ENCODE peak calls at places on chromosomes 6 and 20, in nine cellular contexts. L, O, B, T, M, K, Y, I and U are unnamed samples.

GRCh38 chr6:35635601-35636597 is 52.8 kb downstream of the FKBP5 start:
- DNase-seq in L (no peak), O (no peak), B (no peak), T (no peak), M (no peak), K (no peak), Y (no peak), I (no peak), U (no peak)

GRCh38 chr6:85864453-85865401 is 222.0 kb upstream of the SYNCRIP start:
- DNase-seq in L (no peak), O (peak; percentile 58), B (peak; percentile 34), T (no peak), M (no peak), K (no peak), Y (no peak), I (no peak), U (no peak)

GRCh38 chr6:75609639-75610590 is 8.2 kb downstream of the SENP6 start:
- DNase-seq in L (no peak), O (no peak), B (no peak), T (no peak), M (no peak), K (no peak), Y (peak; percentile 77), I (no peak), U (no peak)

GRCh38 chr20:24632581-24632980 is 163.2 kb downstream of the SYNDIG1 start:
- DNase-seq in L (no peak), O (no peak), B (no peak), T (no peak), M (no peak), K (no peak), Y (no peak), I (no peak), U (no peak)

GRCh38 chr20:50794846-50795634 is at the start of gene BCAS4:
- DNase-seq in L (peak; percentile 88), O (peak; percentile 84), B (peak; percentile 42), T (peak; percentile 95), M (peak; percentile 83), K (peak; percentile 64), Y (peak; percentile 45), I (peak; percentile 70), U (peak; percentile 77)

GRCh38 chr6:104527761-104528415 is 331.8 kb downstream of the HACE1 start:
- DNase-seq in L (no peak), O (no peak), B (no peak), T (no peak), M (peak; percentile 65), K (no peak), Y (peak; percentile 25), I (no peak), U (no peak)

GRCh38 chr6:16437095-16437494 is 198.7 kb downstream of the GMPR start:
- DNase-seq in L (no peak), O (no peak), B (no peak), T (no peak), M (no peak), K (no peak), Y (no peak), I (no peak), U (no peak)

GRCh38 chr6:139364302-139364981 is 10.0 kb downstream of the CITED2 start:
- DNase-seq in L (peak; percentile 23), O (no peak), B (no peak), T (no peak), M (no peak), K (no peak), Y (peak; percentile 20), I (no peak), U (no peak)

GRCh38 chr6:153090241-153090930 is 40.7 kb downstream of the RGS17 start:
- DNase-seq in L (no peak), O (no peak), B (no peak), T (no peak), M (no peak), K (no peak), Y (peak; percentile 86), I (no peak), U (no peak)

GRCh38 chr6:101747711-101748110 is 354.2 kb downstream of the GRIK2 start:
- DNase-seq in L (no peak), O (peak; percentile 27), B (peak; percentile 50), T (no peak), M (no peak), K (no peak), Y (no peak), I (no peak), U (no peak)

GRCh38 chr6:141153563-141153962 is 979.2 kb upstream of the GJE1 start:
- DNase-seq in L (no peak), O (no peak), B (no peak), T (no peak), M (no peak), K (peak; percentile 8), Y (no peak), I (no peak), U (no peak)

GRCh38 chr6:7143161-7143974 is 35.6 kb downstream of the RREB1 start:
- DNase-seq in L (no peak), O (no peak), B (no peak), T (no peak), M (no peak), K (no peak), Y (no peak), I (no peak), U (no peak)

GRCh38 chr6:157995458-157995857 is 13.8 kb downstream of the SYNJ2 start:
- DNase-seq in L (no peak), O (no peak), B (no peak), T (peak; percentile 42), M (no peak), K (no peak), Y (no peak), I (no peak), U (no peak)
- H3K27ac ChIP-seq in L (no peak overlapping the region), O (no peak overlapping the region), B (no peak overlapping the region), T (no peak overlapping the region), M (no peak overlapping the region), K (no peak overlapping the region), Y (no peak overlapping the region), I (no peak overlapping the region), U (peak overlapping the region; percentile 97)

GRCh38 chr20:37503256-37503927 is 17.7 kb upstream of the NNAT start:
- DNase-seq in L (no peak), O (no peak), B (no peak), T (no peak), M (peak; percentile 57), K (no peak), Y (no peak), I (no peak), U (no peak)

GRCh38 chr20:37502654-37503053 is 18.4 kb upstream of the NNAT start:
- DNase-seq in L (no peak), O (no peak), B (no peak), T (no peak), M (peak; percentile 27), K (no peak), Y (no peak), I (no peak), U (no peak)

GRCh38 chr20:37504404-37505096 is 16.5 kb upstream of the NNAT start:
- DNase-seq in L (no peak), O (no peak), B (no peak), T (no peak), M (peak; percentile 56), K (no peak), Y (no peak), I (no peak), U (no peak)

GRCh38 chr20:37506166-37506725 is 14.8 kb upstream of the NNAT start:
- DNase-seq in L (no peak), O (no peak), B (no peak), T (no peak), M (peak; percentile 17), K (no peak), Y (no peak), I (no peak), U (no peak)

DNA sequence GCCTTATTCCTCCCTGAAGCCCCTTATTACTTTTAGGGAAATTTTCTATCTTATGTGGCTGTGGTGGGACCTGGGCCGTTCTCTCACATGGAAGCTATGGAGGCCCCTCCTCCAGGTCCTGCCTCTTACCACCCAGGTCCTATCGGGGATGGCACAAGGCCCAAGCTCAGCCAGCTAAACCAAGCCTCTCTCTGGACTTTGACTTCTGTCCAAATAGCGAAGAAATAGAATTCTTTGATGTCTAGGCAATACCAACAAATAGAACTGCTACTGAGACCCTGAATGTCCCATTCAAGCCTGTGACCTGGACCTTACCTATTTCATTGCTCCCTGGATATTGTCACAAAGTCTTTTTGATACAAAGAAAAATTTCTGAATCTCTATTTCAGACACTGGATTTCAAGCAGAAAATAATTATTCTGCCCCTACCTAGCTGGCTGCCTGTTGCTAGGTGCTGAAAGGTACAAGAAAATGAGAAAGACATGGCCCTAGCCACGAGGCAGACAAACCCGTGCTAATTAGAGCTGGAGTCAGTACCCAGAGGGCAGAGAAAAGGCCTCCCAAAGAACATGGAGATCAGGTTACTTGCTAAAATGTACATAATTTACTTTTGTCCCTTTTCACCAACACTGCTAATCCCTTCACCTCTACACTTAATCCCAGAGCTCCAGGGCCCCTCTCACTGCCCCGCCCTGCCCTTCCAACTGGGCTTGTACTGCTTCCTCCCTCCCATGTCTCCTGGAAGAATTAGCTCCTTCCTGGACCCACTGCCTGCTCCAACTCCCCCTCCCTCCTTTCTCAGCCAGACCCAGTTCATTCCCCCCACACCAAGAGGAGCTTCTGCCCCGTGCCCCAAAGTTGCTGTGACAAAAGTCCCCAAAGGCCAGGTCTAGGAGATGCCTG is 15.5 kb upstream of the NNAT start:
- DNase-seq in L (no peak), O (no peak), B (no peak), T (no peak), M (peak; percentile 48), K (no peak), Y (no peak), I (no peak), U (no peak)
- H3K27ac ChIP-seq in L (no peak overlapping the region), O (no peak overlapping the region), B (no peak overlapping the region), T (no peak overlapping the region), M (no peak overlapping the region), K (no peak overlapping the region), Y (no peak overlapping the region), I (no peak overlapping the region), U (peak overlapping the region; percentile 42)

DNA sequence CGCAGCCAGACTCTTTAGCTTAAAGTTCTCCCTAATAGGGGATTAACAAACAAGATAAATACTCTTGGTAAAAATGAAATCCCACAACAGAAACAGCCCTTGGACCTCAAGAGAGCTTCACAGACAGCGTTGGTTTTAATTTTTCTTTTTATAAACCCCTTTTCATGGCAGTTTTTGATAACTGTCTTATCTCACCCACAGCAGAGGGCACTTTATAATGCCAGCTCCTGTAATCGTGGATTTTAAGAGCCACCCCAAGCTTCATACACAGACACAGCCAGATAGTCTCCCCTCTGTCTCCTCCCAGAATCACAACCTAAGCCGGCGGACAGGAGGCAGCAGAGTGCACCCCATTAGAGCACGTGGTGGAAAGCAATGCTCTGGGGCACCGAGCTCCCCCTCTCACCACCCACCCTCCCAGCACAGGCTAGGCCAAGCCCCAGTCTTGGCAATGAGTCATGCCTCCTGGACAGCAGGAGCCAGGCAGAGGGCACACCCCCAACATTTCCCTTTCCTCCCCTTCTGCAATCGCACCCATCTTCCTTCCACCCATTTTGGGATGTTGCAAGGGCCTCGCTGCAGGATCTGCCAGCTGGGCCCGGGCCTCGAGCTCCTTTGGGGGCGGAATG is 2.5 kb downstream of the JAG1 start:
- DNase-seq in L (peak; percentile 98), O (peak; percentile 74), B (peak; percentile 86), T (peak; percentile 87), M (peak; percentile 97), K (no peak), Y (peak; percentile 76), I (peak; percentile 91), U (peak; percentile 27)
- H3K27ac ChIP-seq in L (peak overlapping the region; percentile 97), O (peak overlapping the region; percentile 98), B (peak overlapping the region; percentile 97), T (peak overlapping the region; percentile 86), M (peak overlapping the region; percentile 97), K (no peak overlapping the region), Y (peak overlapping the region; percentile 97), I (peak overlapping the region; percentile 98), U (peak overlapping the region; percentile 44)

DNA sequence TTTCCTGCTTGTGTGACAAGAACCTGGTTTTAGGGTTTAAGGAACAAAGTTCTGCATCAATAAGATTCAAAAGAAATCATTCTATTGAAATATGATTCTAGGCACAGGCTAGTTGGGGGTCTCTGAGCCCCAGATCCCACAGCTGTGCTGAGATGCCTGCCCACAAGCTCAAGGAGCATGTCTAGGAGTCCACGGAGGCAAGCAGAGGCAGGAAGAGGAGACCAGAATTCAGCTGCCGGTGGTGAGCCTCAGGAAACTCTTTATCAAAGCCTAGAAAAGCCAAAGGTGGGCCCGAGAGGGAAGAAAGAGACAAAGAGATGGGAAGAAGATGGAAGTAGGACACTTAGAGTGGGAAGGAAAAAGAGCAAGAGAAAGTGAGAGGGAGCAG is 40.7 kb upstream of the DDR1 start:
- DNase-seq in L (no peak), O (no peak), B (no peak), T (no peak), M (no peak), K (no peak), Y (no peak), I (no peak), U (no peak)
- H3K27ac ChIP-seq in L (peak overlapping the region; percentile 55), O (peak overlapping the region; percentile 9), B (no peak overlapping the region), T (no peak overlapping the region), M (peak overlapping the region; percentile 52), K (no peak overlapping the region), Y (no peak overlapping the region), I (peak overlapping the region; percentile 17), U (no peak overlapping the region)